ENCODE peak calls at places on chromosome 22, in ten cellular contexts. B is left colon; W is lung microvascular endothelial cell; E is stimulated activated CD4-positive, alpha-beta T cell treated with anti-CD3 and anti-CD28 coated beads, Interleukin-4, amount 100 ng/mL, for 48 hours; G is KBM-7; O is cerebellar cortex; R is Caco-2; S is colonic mucosa; N is HS-27A; V is ELF-1. M is an unnamed sample.

GRCh38 chr22:46563381-46564083 is 26.1 kb upstream of the CELSR1 start:
- DNase-seq in B (peak), W (peak), E (peak), G (peak), O (peak), R (peak), S (peak), N (no peak), V (peak), M (peak)

GRCh38 chr22:50306753-50307749 is at the start of gene PLXNB2:
- DNase-seq in B (peak), W (peak), E (peak), G (peak), O (peak), R (peak), S (peak), N (no peak), V (peak), M (peak)

GRCh38 chr22:45889539-45890350 is 87.2 kb downstream of the WNT7B start:
- DNase-seq in B (no peak), W (no peak), E (no peak), G (no peak), O (no peak), R (peak), S (no peak), N (no peak), V (peak), M (no peak)

GRCh38 chr22:45543243-45543642 is 40.6 kb downstream of the FBLN1 start:
- DNase-seq in B (no peak), W (no peak), E (no peak), G (no peak), O (no peak), R (no peak), S (no peak), N (no peak), V (no peak), M (no peak)

GRCh38 chr22:38016182-38017078 is 32.1 kb upstream of the SOX10 start:
- DNase-seq in B (peak), W (peak), E (no peak), G (no peak), O (no peak), R (no peak), S (peak), N (no peak), V (no peak), M (peak)

GRCh38 chr22:39092111-39092867 is 4.8 kb upstream of the APOBEC3H start:
- DNase-seq in B (no peak), W (no peak), E (no peak), G (no peak), O (no peak), R (no peak), S (no peak), N (no peak), V (no peak), M (no peak)

GRCh38 chr22:40400173-40400572 is 29.8 kb downstream of the SGSM3 start:
- DNase-seq in B (no peak), W (no peak), E (peak), G (peak), O (no peak), R (no peak), S (no peak), N (no peak), V (no peak), M (no peak)

GRCh38 chr22:29266564-29267461 is 968 bp downstream of the RHBDD3 start:
- DNase-seq in B (no peak), W (peak), E (no peak), G (no peak), O (no peak), R (no peak), S (no peak), N (no peak), V (peak), M (peak)

GRCh38 chr22:35971418-35972119 is 57.1 kb downstream of the RBFOX2 start:
- DNase-seq in B (no peak), W (peak), E (no peak), G (no peak), O (peak), R (no peak), S (no peak), N (no peak), V (peak), M (peak)

GRCh38 chr22:40469181-40469580 is 98.8 kb downstream of the SGSM3 start:
- DNase-seq in B (no peak), W (no peak), E (no peak), G (no peak), O (no peak), R (no peak), S (no peak), N (no peak), V (no peak), M (peak)

GRCh38 chr22:42881982-42882656 is 25.0 kb upstream of the ARFGAP3 start:
- DNase-seq in B (no peak), W (no peak), E (no peak), G (no peak), O (peak), R (no peak), S (no peak), N (no peak), V (no peak), M (peak)

GRCh38 chr22:46219650-46220049 is 30.4 kb downstream of the CDPF1 start:
- DNase-seq in B (no peak), W (no peak), E (no peak), G (no peak), O (no peak), R (no peak), S (no peak), N (no peak), V (no peak), M (no peak)

GRCh38 chr22:19178065-19178658 is 374 bp downstream of the SLC25A1 start:
- DNase-seq in B (peak), W (peak), E (no peak), G (peak), O (no peak), R (peak), S (peak), N (no peak), V (peak), M (peak)

GRCh38 chr22:26023104-26023775 is 146.0 kb upstream of the SEZ6L start:
- DNase-seq in B (no peak), W (no peak), E (no peak), G (no peak), O (no peak), R (no peak), S (no peak), N (no peak), V (no peak), M (no peak)

GRCh38 chr22:36277482-36278291 is 24.8 kb downstream of the APOL1 start:
- DNase-seq in B (no peak), W (peak), E (peak), G (peak), O (peak), R (peak), S (peak), N (no peak), V (peak), M (peak)

GRCh38 chr22:45263790-45264269 is 20.9 kb upstream of the UPK3A start:
- DNase-seq in B (peak), W (peak), E (no peak), G (peak), O (peak), R (peak), S (peak), N (no peak), V (peak), M (no peak)

GRCh38 chr22:17823964-17824363 is 49.7 kb upstream of the BID start:
- DNase-seq in B (no peak), W (no peak), E (no peak), G (no peak), O (no peak), R (no peak), S (no peak), N (no peak), V (no peak), M (no peak)

GRCh38 chr22:29306830-29307657 is 594 bp downstream of the GAS2L1 start:
- DNase-seq in B (peak), W (peak), E (peak), G (peak), O (peak), R (peak), S (peak), N (no peak), V (peak), M (peak)

GRCh38 chr22:24433868-24434471 is 6.6 kb downstream of the ADORA2A start:
- DNase-seq in B (no peak), W (peak), E (no peak), G (peak), O (no peak), R (no peak), S (no peak), N (no peak), V (no peak), M (no peak)

GRCh38 chr22:45621836-45622600 is 49.6 kb upstream of the ATXN10 start:
- DNase-seq in B (no peak), W (no peak), E (no peak), G (no peak), O (no peak), R (no peak), S (no peak), N (no peak), V (no peak), M (no peak)

GRCh38 chr22:45001653-45002052 is 8.2 kb downstream of the PHF21B start:
- DNase-seq in B (no peak), W (no peak), E (no peak), G (no peak), O (no peak), R (no peak), S (no peak), N (no peak), V (no peak), M (no peak)

GRCh38 chr22:42313804-42314581 is 43.5 kb upstream of the TCF20 start:
- DNase-seq in B (peak), W (peak), E (no peak), G (peak), O (peak), R (peak), S (peak), N (no peak), V (peak), M (peak)

GRCh38 chr22:42308887-42309468 is 38.5 kb upstream of the TCF20 start:
- DNase-seq in B (no peak), W (no peak), E (no peak), G (no peak), O (no peak), R (no peak), S (no peak), N (no peak), V (no peak), M (no peak)

GRCh38 chr22:39122772-39123470 is 25.9 kb downstream of the APOBEC3H start:
- DNase-seq in B (no peak), W (no peak), E (no peak), G (no peak), O (no peak), R (no peak), S (no peak), N (no peak), V (no peak), M (no peak)

GRCh38 chr22:27494821-27495220 is 306.7 kb downstream of the MN1 start:
- DNase-seq in B (no peak), W (no peak), E (no peak), G (no peak), O (no peak), R (no peak), S (no peak), N (no peak), V (peak), M (no peak)

GRCh38 chr22:24284747-24285203 is 14.1 kb downstream of the SPECC1L start:
- DNase-seq in B (no peak), W (peak), E (no peak), G (no peak), O (no peak), R (no peak), S (no peak), N (no peak), V (no peak), M (no peak)